ENCODE peak calls at places on chromosome 19, in six cellular contexts. Q is endothelial cell of umbilical vein, I is H9, E is H1, K is HepG2, W is neuronal stem cell. H is an unnamed sample.

GRCh38 chr19:33660426-33661160 is 38.8 kb downstream of the CHST8 start:
- DNase-seq in K (no peak), E (no peak), Q (no peak), W (no peak), I (no peak), H (no peak)

GRCh38 chr19:32098953-32099352 is 246.5 kb upstream of the ZNF507 start:
- DNase-seq in Q (no peak), E (no peak), I (no peak), K (no peak), W (no peak), H (no peak)

GRCh38 chr19:38317104-38317612 is 1.4 kb upstream of the YIF1B start:
- DNase-seq in E (no peak), I (no peak), Q (peak; percentile 66), W (no peak), K (no peak), H (no peak)

GRCh38 chr19:19406878-19407639 is 1.6 kb downstream of the GATAD2A start:
- DNase-seq in W (no peak), I (no peak), Q (peak; percentile 78), K (peak; percentile 42), E (no peak), H (peak; percentile 61)

GRCh38 chr19:17159466-17160393 is 55.4 kb upstream of the USE1 start:
- DNase-seq in E (peak; percentile 78), K (peak; percentile 56), Q (no peak), W (no peak), I (peak; percentile 91), H (no peak)

GRCh38 chr19:31504221-31504620 is 155.0 kb upstream of the TSHZ3 start:
- DNase-seq in W (no peak), Q (no peak), I (no peak), K (no peak), E (no peak), H (no peak)

GRCh38 chr19:10864538-10864899 is 6.8 kb upstream of the CARM1 start:
- DNase-seq in I (peak; percentile 87), K (peak; percentile 68), Q (peak; percentile 64), E (no peak), W (peak; percentile 73), H (peak; percentile 90)

GRCh38 chr19:16889429-16889882 is 657 bp downstream of the F2RL3 start:
- DNase-seq in W (no peak), K (no peak), E (no peak), Q (no peak), I (no peak), H (peak; percentile 26)

GRCh38 chr19:12995596-12996541 is 594 bp downstream of the NFIX start:
- DNase-seq in I (no peak), Q (peak; percentile 31), K (no peak), E (no peak), W (no peak), H (no peak)

GRCh38 chr19:28128341-28128740 is 1084.6 kb downstream of the UQCRFS1 start:
- DNase-seq in E (no peak), K (no peak), I (no peak), Q (no peak), W (no peak), H (no peak)

GRCh38 chr19:33293255-33294057 is 8.9 kb downstream of the CEBPA start:
- DNase-seq in E (no peak), I (no peak), Q (no peak), K (peak; percentile 93), W (no peak), H (peak; percentile 75)

GRCh38 chr19:49327878-49328544 is 3.0 kb upstream of the SLC6A16 start:
- DNase-seq in Q (peak; percentile 34), K (peak; percentile 21), W (no peak), E (no peak), I (peak; percentile 51), H (peak; percentile 58)

GRCh38 chr19:53308339-53308811 is 25.2 kb upstream of the ZNF845 start:
- DNase-seq in I (peak; percentile 89), E (peak; percentile 56), Q (peak; percentile 6), K (no peak), W (peak; percentile 6), H (no peak)

GRCh38 chr19:48918801-48919247 is 14.7 kb upstream of the DHDH start:
- DNase-seq in Q (peak; percentile 21), E (peak; percentile 47), K (no peak), W (peak; percentile 52), I (peak; percentile 83), H (peak; percentile 15)

GRCh38 chr19:12801466-12802266 is at the start of the genes PRDX2 and THSD8:
- DNase-seq in E (no peak), W (peak; percentile 80), K (peak; percentile 53), Q (peak; percentile 75), I (peak; percentile 77), H (peak; percentile 89)

GRCh38 chr19:41921280-41922219 is 6.7 kb downstream of the ERFL start:
- DNase-seq in K (no peak), W (no peak), I (no peak), Q (no peak), E (no peak), H (no peak)

GRCh38 chr19:19064098-19064722 is 416 bp downstream of the SLC25A42 start:
- DNase-seq in E (no peak), K (no peak), Q (no peak), W (no peak), I (no peak), H (no peak)

GRCh38 chr19:37077615-37077928 is 661 bp upstream of the ZNF420 start:
- DNase-seq in K (peak; percentile 3), E (no peak), Q (no peak), W (peak; percentile 1), I (no peak), H (peak; percentile 1)

GRCh38 chr19:50333737-50334617 is 4.8 kb upstream of the KCNC3 start:
- DNase-seq in W (no peak), Q (no peak), I (peak; percentile 67), E (no peak), K (no peak), H (peak; percentile 81)

GRCh38 chr19:49560358-49560900 is 19.9 kb downstream of the NOSIP start:
- DNase-seq in E (no peak), K (no peak), I (peak; percentile 60), Q (no peak), W (no peak), H (no peak)

GRCh38 chr19:18208098-18208951 is 4.5 kb upstream of the RAB3A start:
- DNase-seq in Q (peak; percentile 29), W (no peak), I (peak; percentile 72), K (no peak), E (no peak), H (peak; percentile 44)

GRCh38 chr19:41792513-41793413 is 3.6 kb upstream of the CEACAM3 start:
- DNase-seq in I (peak; percentile 73), E (peak; percentile 29), Q (peak; percentile 46), W (peak; percentile 46), K (peak; percentile 21), H (peak; percentile 93)

GRCh38 chr19:53849237-53849676 is 18.4 kb upstream of the MYADM start:
- DNase-seq in E (no peak), I (no peak), K (no peak), Q (peak; percentile 90), W (no peak), H (peak; percentile 49)

GRCh38 chr19:52945652-52946321 is 16.9 kb downstream of the ZNF816 start:
- DNase-seq in K (no peak), W (no peak), E (no peak), I (peak; percentile 73), Q (no peak), H (no peak)

DNA sequence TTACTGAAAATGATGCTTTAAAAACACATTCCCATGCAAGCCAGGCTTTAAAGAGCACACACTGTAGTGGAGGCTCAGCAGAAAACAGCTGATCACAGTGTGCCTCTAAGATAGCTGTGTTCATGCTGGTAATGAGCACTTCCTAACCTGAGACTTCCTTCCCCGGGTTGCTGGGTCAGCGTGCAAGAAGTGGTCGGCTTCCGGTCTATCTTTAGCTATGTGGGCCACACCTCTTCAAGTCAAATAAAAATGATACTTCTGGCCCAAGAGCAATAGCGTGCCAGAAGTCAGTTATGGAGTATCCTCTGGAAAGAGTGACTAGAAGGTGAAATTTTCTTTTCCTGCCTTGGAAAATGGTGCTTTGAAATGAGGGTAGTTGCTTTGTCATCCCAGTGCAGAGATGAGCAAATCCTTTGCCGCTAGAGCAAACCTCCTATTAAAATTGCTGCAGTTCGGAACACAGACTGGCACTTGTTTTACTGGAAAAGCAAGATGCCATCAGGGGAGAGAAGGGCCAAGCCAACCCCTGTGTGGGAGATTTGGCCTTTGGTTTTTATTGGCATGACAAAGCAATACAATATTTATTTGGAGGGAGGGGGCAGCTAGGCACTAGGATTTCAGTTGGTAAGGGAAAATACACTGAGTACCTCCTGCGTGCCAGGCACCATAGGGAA is 64.2 kb downstream of the ARHGAP35 start:
- DNase-seq in I (no peak), K (no peak), E (no peak), W (no peak), Q (peak; percentile 74), H (peak; percentile 94)
- H3K9ac ChIP-seq in I (no peak overlapping the region), K (peak overlapping the region; percentile 51), E (no peak overlapping the region), W (no peak overlapping the region), Q (no peak overlapping the region), H (peak overlapping the region; percentile 83)

DNA sequence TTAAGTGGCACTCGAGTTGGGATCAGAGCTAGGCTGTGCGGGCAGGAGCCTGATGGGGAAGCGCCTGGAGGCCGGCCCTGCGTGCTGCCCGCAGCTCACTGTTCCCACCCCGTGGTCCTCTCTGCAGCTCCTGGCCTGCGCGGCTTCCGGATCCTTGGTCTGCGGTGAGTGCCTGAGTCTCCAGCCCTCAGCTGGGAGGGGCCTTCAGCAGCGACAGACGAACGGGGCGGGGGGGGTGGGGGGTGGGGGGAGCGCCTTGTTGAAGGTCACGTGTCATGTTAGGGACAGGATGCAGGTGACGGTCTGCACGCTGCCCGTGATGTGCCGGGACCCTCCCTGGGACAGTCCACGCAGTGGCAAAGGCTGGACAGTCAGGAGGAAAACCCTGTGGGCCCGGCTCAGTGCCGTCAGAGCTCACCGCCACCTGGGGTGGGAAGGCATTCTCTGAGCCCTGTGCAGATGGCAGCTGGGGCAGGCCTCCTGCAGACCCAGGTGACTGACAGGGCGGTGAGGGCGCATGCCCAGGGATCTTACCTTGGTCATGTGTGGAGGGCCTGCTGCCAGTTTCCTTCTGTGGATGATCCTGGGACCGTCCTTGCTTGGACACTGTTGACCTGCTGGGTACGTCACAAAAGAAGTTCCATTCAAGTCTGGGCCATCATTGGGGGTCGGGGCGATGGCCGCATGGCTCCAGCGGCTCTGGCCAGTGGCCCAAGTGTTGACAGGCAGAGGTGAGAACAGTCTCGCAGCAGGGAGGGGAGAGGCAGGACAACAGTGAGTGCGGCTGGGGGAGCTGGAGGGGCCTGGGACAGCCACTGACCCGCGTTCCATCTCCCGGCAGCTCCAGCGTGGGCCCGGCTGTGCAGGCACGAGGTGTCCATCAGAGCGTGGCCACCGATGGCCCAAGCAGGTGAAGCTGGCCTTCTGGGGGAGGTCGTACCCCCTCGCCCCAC is 4.3 kb downstream of the NDUFS7 start:
- DNase-seq in W (no peak), I (no peak), Q (no peak), K (no peak), E (no peak), H (no peak)
- H3K9ac ChIP-seq in W (peak overlapping the region; percentile 70), I (no peak overlapping the region), Q (no peak overlapping the region), K (no peak overlapping the region), E (no peak overlapping the region), H (no peak overlapping the region)

DNA sequence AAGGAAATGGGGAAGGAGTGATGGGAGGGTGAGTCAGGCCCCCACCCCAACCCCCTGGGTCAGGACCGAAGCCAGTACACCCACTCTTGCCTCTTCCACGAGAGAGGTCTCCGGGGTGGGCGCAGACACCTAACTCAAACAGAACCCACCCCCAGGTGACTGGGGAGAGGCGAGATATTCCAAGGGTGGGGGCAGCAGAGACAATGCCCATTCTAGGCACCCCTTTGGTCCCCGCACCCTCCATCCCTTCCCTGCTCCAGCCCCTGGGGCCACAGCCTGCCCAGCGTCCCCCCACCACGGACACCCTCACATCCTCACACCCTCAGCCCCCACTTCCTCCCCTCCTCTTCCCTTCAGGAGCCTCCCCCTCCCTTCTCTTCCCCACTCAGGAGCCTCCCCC is 682 bp downstream of the ZSCAN18 start:
- DNase-seq in K (no peak), W (no peak), I (no peak), E (no peak), Q (no peak), H (no peak)
- H3K9ac ChIP-seq in K (no peak overlapping the region), W (peak overlapping the region; percentile 88), I (peak overlapping the region; percentile 49), E (peak overlapping the region; percentile 59), Q (no peak overlapping the region), H (no peak overlapping the region)

GRCh38 chr19:40598918-40599307 is 2.3 kb upstream of the LTBP4 start:
- DNase-seq in K (no peak), Q (no peak), W (no peak), E (no peak), I (no peak), H (no peak)
- H3K9ac ChIP-seq in K (no peak overlapping the region), Q (no peak overlapping the region), W (no peak overlapping the region), E (no peak overlapping the region), I (no peak overlapping the region), H (no peak overlapping the region)